ENCODE peak calls at places on chromosomes 6 and 20, in ten cellular contexts. One of them, this sample, is unnamed.

GRCh38 chr6:166908812-166909211 is 47.5 kb downstream of the RNASET2 start:
- DNase-seq in left kidney: no peak
- DNase-seq in fibroblast of the conjunctiva: no peak
- DNase-seq in substantia nigra: no peak
- DNase-seq in MM.1S: no peak
- DNase-seq in pons: no peak
- DNase-seq in HT1080: no peak
- DNase-seq in B cell: no peak
- DNase-seq in D341Med: no peak
- DNase-seq in AG08396: no peak
- DNase-seq in this sample: no peak

GRCh38 chr6:51608383-51608782 is 479.0 kb downstream of the PKHD1 start:
- DNase-seq in left kidney: no peak
- DNase-seq in fibroblast of the conjunctiva: no peak
- DNase-seq in substantia nigra: no peak
- DNase-seq in MM.1S: no peak
- DNase-seq in pons: no peak
- DNase-seq in HT1080: no peak
- DNase-seq in B cell: no peak
- DNase-seq in D341Med: no peak
- DNase-seq in AG08396: no peak
- DNase-seq in this sample: no peak

GRCh38 chr6:83815631-83816030 is 37.5 kb upstream of the RIPPLY2 start:
- DNase-seq in left kidney: peak; percentile 67
- DNase-seq in fibroblast of the conjunctiva: no peak
- DNase-seq in substantia nigra: no peak
- DNase-seq in MM.1S: no peak
- DNase-seq in pons: no peak
- DNase-seq in HT1080: peak; percentile 19
- DNase-seq in B cell: no peak
- DNase-seq in D341Med: no peak
- DNase-seq in AG08396: no peak
- DNase-seq in this sample: no peak

GRCh38 chr6:29748391-29749352 is 25.4 kb downstream of the HLA-F start:
- DNase-seq in left kidney: peak; percentile 93
- DNase-seq in fibroblast of the conjunctiva: peak; percentile 37
- DNase-seq in substantia nigra: peak; percentile 63
- DNase-seq in MM.1S: peak; percentile 77
- DNase-seq in pons: peak; percentile 87
- DNase-seq in HT1080: peak; percentile 62
- DNase-seq in B cell: peak; percentile 88
- DNase-seq in D341Med: peak; percentile 64
- DNase-seq in AG08396: peak; percentile 96
- DNase-seq in this sample: no peak

GRCh38 chr6:90466191-90466940 is 120.5 kb downstream of the MAP3K7 start:
- DNase-seq in left kidney: peak; percentile 49
- DNase-seq in fibroblast of the conjunctiva: no peak
- DNase-seq in substantia nigra: no peak
- DNase-seq in MM.1S: no peak
- DNase-seq in pons: no peak
- DNase-seq in HT1080: peak; percentile 55
- DNase-seq in B cell: no peak
- DNase-seq in D341Med: no peak
- DNase-seq in AG08396: no peak
- DNase-seq in this sample: no peak

GRCh38 chr20:728022-728944 is 40.0 kb downstream of the SLC52A3 start:
- DNase-seq in left kidney: peak; percentile 93
- DNase-seq in fibroblast of the conjunctiva: no peak
- DNase-seq in substantia nigra: no peak
- DNase-seq in MM.1S: no peak
- DNase-seq in pons: no peak
- DNase-seq in HT1080: peak; percentile 46
- DNase-seq in B cell: peak; percentile 43
- DNase-seq in D341Med: peak; percentile 95
- DNase-seq in AG08396: peak; percentile 64
- DNase-seq in this sample: peak; percentile 20

GRCh38 chr20:1676650-1677049 is 19.1 kb upstream of the SIRPG start:
- DNase-seq in left kidney: no peak
- DNase-seq in fibroblast of the conjunctiva: no peak
- DNase-seq in substantia nigra: no peak
- DNase-seq in MM.1S: no peak
- DNase-seq in pons: no peak
- DNase-seq in HT1080: no peak
- DNase-seq in B cell: no peak
- DNase-seq in D341Med: no peak
- DNase-seq in AG08396: no peak
- DNase-seq in this sample: no peak

GRCh38 chr6:41505084-41506049 is 40.8 kb upstream of the FOXP4 start:
- DNase-seq in left kidney: peak; percentile 85
- DNase-seq in fibroblast of the conjunctiva: peak; percentile 43
- DNase-seq in substantia nigra: no peak
- DNase-seq in MM.1S: no peak
- DNase-seq in pons: peak; percentile 33
- DNase-seq in HT1080: no peak
- DNase-seq in B cell: peak; percentile 84
- DNase-seq in D341Med: peak; percentile 79
- DNase-seq in AG08396: peak; percentile 88
- DNase-seq in this sample: no peak

GRCh38 chr6:166541366-166541765 is 45.1 kb downstream of the RAMACL start:
- DNase-seq in left kidney: no peak
- DNase-seq in fibroblast of the conjunctiva: no peak
- DNase-seq in substantia nigra: no peak
- DNase-seq in MM.1S: no peak
- DNase-seq in pons: no peak
- DNase-seq in HT1080: no peak
- DNase-seq in B cell: no peak
- DNase-seq in D341Med: no peak
- DNase-seq in AG08396: no peak
- DNase-seq in this sample: no peak

GRCh38 chr6:147209762-147210449 is 5.7 kb downstream of the STXBP5 start:
- DNase-seq in left kidney: no peak
- DNase-seq in fibroblast of the conjunctiva: no peak
- DNase-seq in substantia nigra: no peak
- DNase-seq in MM.1S: no peak
- DNase-seq in pons: no peak
- DNase-seq in HT1080: no peak
- DNase-seq in B cell: no peak
- DNase-seq in D341Med: no peak
- DNase-seq in AG08396: no peak
- DNase-seq in this sample: no peak

GRCh38 chr20:11585752-11586352 is 331.8 kb upstream of the BTBD3 start:
- DNase-seq in left kidney: peak; percentile 61
- DNase-seq in fibroblast of the conjunctiva: no peak
- DNase-seq in substantia nigra: no peak
- DNase-seq in MM.1S: no peak
- DNase-seq in pons: peak; percentile 26
- DNase-seq in HT1080: peak; percentile 4
- DNase-seq in B cell: no peak
- DNase-seq in D341Med: no peak
- DNase-seq in AG08396: no peak
- DNase-seq in this sample: no peak

GRCh38 chr6:161890959-161891358 is 617.1 kb upstream of the AGPAT4 start:
- DNase-seq in left kidney: peak; percentile 26
- DNase-seq in fibroblast of the conjunctiva: no peak
- DNase-seq in substantia nigra: no peak
- DNase-seq in MM.1S: no peak
- DNase-seq in pons: no peak
- DNase-seq in HT1080: no peak
- DNase-seq in B cell: no peak
- DNase-seq in D341Med: no peak
- DNase-seq in AG08396: no peak
- DNase-seq in this sample: no peak

GRCh38 chr20:44614525-44614924 is 32.1 kb downstream of the PKIG start:
- DNase-seq in left kidney: no peak
- DNase-seq in fibroblast of the conjunctiva: no peak
- DNase-seq in substantia nigra: no peak
- DNase-seq in MM.1S: no peak
- DNase-seq in pons: no peak
- DNase-seq in HT1080: no peak
- DNase-seq in B cell: no peak
- DNase-seq in D341Med: no peak
- DNase-seq in AG08396: no peak
- DNase-seq in this sample: no peak

GRCh38 chr6:110828396-110828795 is 13.1 kb upstream of the CDK19 start:
- DNase-seq in left kidney: no peak
- DNase-seq in fibroblast of the conjunctiva: no peak
- DNase-seq in substantia nigra: no peak
- DNase-seq in MM.1S: no peak
- DNase-seq in pons: no peak
- DNase-seq in HT1080: no peak
- DNase-seq in B cell: no peak
- DNase-seq in D341Med: no peak
- DNase-seq in AG08396: peak; percentile 10
- DNase-seq in this sample: no peak

GRCh38 chr6:105250523-105250922 is 70.7 kb upstream of the POPDC3 start:
- DNase-seq in left kidney: no peak
- DNase-seq in fibroblast of the conjunctiva: no peak
- DNase-seq in substantia nigra: no peak
- DNase-seq in MM.1S: no peak
- DNase-seq in pons: no peak
- DNase-seq in HT1080: no peak
- DNase-seq in B cell: no peak
- DNase-seq in D341Med: no peak
- DNase-seq in AG08396: no peak
- DNase-seq in this sample: no peak

GRCh38 chr20:44688053-44688625 is 27.0 kb upstream of the CCN5 start:
- DNase-seq in left kidney: no peak
- DNase-seq in fibroblast of the conjunctiva: no peak
- DNase-seq in substantia nigra: no peak
- DNase-seq in MM.1S: no peak
- DNase-seq in pons: peak; percentile 85
- DNase-seq in HT1080: no peak
- DNase-seq in B cell: no peak
- DNase-seq in D341Med: no peak
- DNase-seq in AG08396: no peak
- DNase-seq in this sample: no peak

GRCh38 chr6:43798688-43799444 is 28.9 kb downstream of the VEGFA start:
- DNase-seq in left kidney: peak; percentile 48
- DNase-seq in fibroblast of the conjunctiva: no peak
- DNase-seq in substantia nigra: no peak
- DNase-seq in MM.1S: peak; percentile 67
- DNase-seq in pons: no peak
- DNase-seq in HT1080: peak; percentile 89
- DNase-seq in B cell: no peak
- DNase-seq in D341Med: no peak
- DNase-seq in AG08396: peak; percentile 80
- DNase-seq in this sample: no peak

GRCh38 chr6:89916136-89916920 is 22.1 kb downstream of the GJA10 start:
- DNase-seq in left kidney: no peak
- DNase-seq in fibroblast of the conjunctiva: no peak
- DNase-seq in substantia nigra: no peak
- DNase-seq in MM.1S: no peak
- DNase-seq in pons: no peak
- DNase-seq in HT1080: no peak
- DNase-seq in B cell: no peak
- DNase-seq in D341Med: no peak
- DNase-seq in AG08396: no peak
- DNase-seq in this sample: no peak

GRCh38 chr6:27650620-27651370 is 177.9 kb upstream of the ZNF184 start:
- DNase-seq in left kidney: peak; percentile 75
- DNase-seq in fibroblast of the conjunctiva: peak; percentile 49
- DNase-seq in substantia nigra: no peak
- DNase-seq in MM.1S: no peak
- DNase-seq in pons: peak; percentile 11
- DNase-seq in HT1080: peak; percentile 77
- DNase-seq in B cell: no peak
- DNase-seq in D341Med: peak; percentile 73
- DNase-seq in AG08396: peak; percentile 41
- DNase-seq in this sample: no peak

GRCh38 chr20:21353236-21353635 is 44.1 kb downstream of the NKX2-4 start:
- DNase-seq in left kidney: no peak
- DNase-seq in fibroblast of the conjunctiva: no peak
- DNase-seq in substantia nigra: no peak
- DNase-seq in MM.1S: no peak
- DNase-seq in pons: no peak
- DNase-seq in HT1080: peak; percentile 27
- DNase-seq in B cell: no peak
- DNase-seq in D341Med: no peak
- DNase-seq in AG08396: peak; percentile 9
- DNase-seq in this sample: no peak

GRCh38 chr20:40980106-40980827 is 48.4 kb upstream of the TOP1 start:
- DNase-seq in left kidney: no peak
- DNase-seq in fibroblast of the conjunctiva: peak; percentile 24
- DNase-seq in substantia nigra: no peak
- DNase-seq in MM.1S: peak; percentile 23
- DNase-seq in pons: no peak
- DNase-seq in HT1080: no peak
- DNase-seq in B cell: no peak
- DNase-seq in D341Med: no peak
- DNase-seq in AG08396: no peak
- DNase-seq in this sample: no peak

GRCh38 chr20:9260027-9260426 is 191.1 kb downstream of the PLCB4 start:
- DNase-seq in left kidney: no peak
- DNase-seq in fibroblast of the conjunctiva: no peak
- DNase-seq in substantia nigra: no peak
- DNase-seq in MM.1S: no peak
- DNase-seq in pons: no peak
- DNase-seq in HT1080: no peak
- DNase-seq in B cell: no peak
- DNase-seq in D341Med: no peak
- DNase-seq in AG08396: no peak
- DNase-seq in this sample: no peak

GRCh38 chr6:157089258-157089657 is 234.1 kb downstream of the TMEM242 start:
- DNase-seq in left kidney: peak; percentile 78
- DNase-seq in fibroblast of the conjunctiva: no peak
- DNase-seq in substantia nigra: no peak
- DNase-seq in MM.1S: no peak
- DNase-seq in pons: peak; percentile 51
- DNase-seq in HT1080: peak; percentile 7
- DNase-seq in B cell: no peak
- DNase-seq in D341Med: no peak
- DNase-seq in AG08396: peak; percentile 57
- DNase-seq in this sample: no peak

GRCh38 chr6:102848796-102849195 is 1455.3 kb downstream of the GRIK2 start:
- DNase-seq in left kidney: no peak
- DNase-seq in fibroblast of the conjunctiva: no peak
- DNase-seq in substantia nigra: no peak
- DNase-seq in MM.1S: no peak
- DNase-seq in pons: no peak
- DNase-seq in HT1080: no peak
- DNase-seq in B cell: no peak
- DNase-seq in D341Med: no peak
- DNase-seq in AG08396: no peak
- DNase-seq in this sample: no peak

GRCh38 chr6:157625764-157626163 is 197.3 kb upstream of the SNX9 start:
- DNase-seq in left kidney: no peak
- DNase-seq in fibroblast of the conjunctiva: no peak
- DNase-seq in substantia nigra: no peak
- DNase-seq in MM.1S: no peak
- DNase-seq in pons: no peak
- DNase-seq in HT1080: no peak
- DNase-seq in B cell: no peak
- DNase-seq in D341Med: no peak
- DNase-seq in AG08396: no peak
- DNase-seq in this sample: no peak

GRCh38 chr20:8464368-8464767 is 332.3 kb downstream of the PLCB1 start:
- DNase-seq in left kidney: no peak
- DNase-seq in fibroblast of the conjunctiva: no peak
- DNase-seq in substantia nigra: no peak
- DNase-seq in MM.1S: no peak
- DNase-seq in pons: no peak
- DNase-seq in HT1080: peak; percentile 53
- DNase-seq in B cell: no peak
- DNase-seq in D341Med: no peak
- DNase-seq in AG08396: no peak
- DNase-seq in this sample: no peak

GRCh38 chr6:170288091-170288631 is 2.7 kb downstream of the DLL1 start:
- DNase-seq in left kidney: no peak
- DNase-seq in fibroblast of the conjunctiva: no peak
- DNase-seq in substantia nigra: no peak
- DNase-seq in MM.1S: no peak
- DNase-seq in pons: no peak
- DNase-seq in HT1080: no peak
- DNase-seq in B cell: no peak
- DNase-seq in D341Med: no peak
- DNase-seq in AG08396: no peak
- DNase-seq in this sample: no peak

GRCh38 chr6:11848852-11849731 is 70.5 kb upstream of the ADTRP start:
- DNase-seq in left kidney: no peak
- DNase-seq in fibroblast of the conjunctiva: no peak
- DNase-seq in substantia nigra: no peak
- DNase-seq in MM.1S: no peak
- DNase-seq in pons: no peak
- DNase-seq in HT1080: peak; percentile 47
- DNase-seq in B cell: no peak
- DNase-seq in D341Med: no peak
- DNase-seq in AG08396: no peak
- DNase-seq in this sample: no peak